ENCODE peak calls at places on chromosomes 2 and 18, in eight cellular contexts. One of them, this sample, is unnamed.

GRCh38 chr18:55306338-55306737 is 281.7 kb downstream of the TCF4 start:
- DNase-seq in K562: no peak
- DNase-seq in HCT116: no peak
- DNase-seq in HepG2: no peak
- DNase-seq in GM23338: no peak
- DNase-seq in endothelial cell of umbilical vein: no peak
- DNase-seq in GM12878: no peak
- DNase-seq in H1: no peak
- DNase-seq in this sample: no peak

GRCh38 chr2:241546771-241547498 is 11.6 kb upstream of the BOK start:
- DNase-seq in K562: no peak
- DNase-seq in HCT116: no peak
- DNase-seq in HepG2: peak; percentile 90
- DNase-seq in GM23338: peak; percentile 57
- DNase-seq in endothelial cell of umbilical vein: peak; percentile 92
- DNase-seq in GM12878: no peak
- DNase-seq in H1: no peak
- DNase-seq in this sample: no peak

GRCh38 chr18:79601234-79601633 is 78.4 kb upstream of the CTDP1 start:
- DNase-seq in K562: peak; percentile 53
- DNase-seq in HCT116: no peak
- DNase-seq in HepG2: no peak
- DNase-seq in GM23338: no peak
- DNase-seq in endothelial cell of umbilical vein: peak; percentile 2
- DNase-seq in GM12878: no peak
- DNase-seq in H1: no peak
- DNase-seq in this sample: no peak

GRCh38 chr2:74387346-74387745 is 7.2 kb upstream of the DCTN1 start:
- DNase-seq in K562: no peak
- DNase-seq in HCT116: no peak
- DNase-seq in HepG2: no peak
- DNase-seq in GM23338: no peak
- DNase-seq in endothelial cell of umbilical vein: no peak
- DNase-seq in GM12878: no peak
- DNase-seq in H1: no peak
- DNase-seq in this sample: no peak

GRCh38 chr18:4405965-4406364 is 49.1 kb downstream of the DLGAP1 start:
- DNase-seq in K562: no peak
- DNase-seq in HCT116: no peak
- DNase-seq in HepG2: no peak
- DNase-seq in GM23338: peak; percentile 33
- DNase-seq in endothelial cell of umbilical vein: no peak
- DNase-seq in GM12878: no peak
- DNase-seq in H1: no peak
- DNase-seq in this sample: no peak

GRCh38 chr2:25323042-25323514 is 18.6 kb downstream of the DNMT3A start:
- DNase-seq in K562: peak; percentile 86
- DNase-seq in HCT116: no peak
- DNase-seq in HepG2: no peak
- DNase-seq in GM23338: peak; percentile 77
- DNase-seq in endothelial cell of umbilical vein: no peak
- DNase-seq in GM12878: no peak
- DNase-seq in H1: peak; percentile 39
- DNase-seq in this sample: no peak

GRCh38 chr2:105496271-105496670 is 97.4 kb upstream of the FHL2 start:
- DNase-seq in K562: no peak
- DNase-seq in HCT116: no peak
- DNase-seq in HepG2: no peak
- DNase-seq in GM23338: no peak
- DNase-seq in endothelial cell of umbilical vein: no peak
- DNase-seq in GM12878: no peak
- DNase-seq in H1: no peak
- DNase-seq in this sample: no peak

GRCh38 chr2:27149575-27150405 is 986 bp downstream of the TCF23 start:
- DNase-seq in K562: no peak
- DNase-seq in HCT116: no peak
- DNase-seq in HepG2: no peak
- DNase-seq in GM23338: no peak
- DNase-seq in endothelial cell of umbilical vein: no peak
- DNase-seq in GM12878: no peak
- DNase-seq in H1: no peak
- DNase-seq in this sample: no peak

GRCh38 chr2:149858916-149859634 is 271.5 kb upstream of the MMADHC start:
- DNase-seq in K562: no peak
- DNase-seq in HCT116: no peak
- DNase-seq in HepG2: no peak
- DNase-seq in GM23338: no peak
- DNase-seq in endothelial cell of umbilical vein: peak; percentile 66
- DNase-seq in GM12878: no peak
- DNase-seq in H1: no peak
- DNase-seq in this sample: no peak

GRCh38 chr2:232927793-232928563 is 57.9 kb downstream of the SNORC start:
- DNase-seq in K562: peak; percentile 61
- DNase-seq in HCT116: no peak
- DNase-seq in HepG2: no peak
- DNase-seq in GM23338: peak; percentile 68
- DNase-seq in endothelial cell of umbilical vein: no peak
- DNase-seq in GM12878: no peak
- DNase-seq in H1: no peak
- DNase-seq in this sample: no peak

GRCh38 chr2:74441690-74442482 is at the start of gene RTKN:
- DNase-seq in K562: no peak
- DNase-seq in HCT116: peak; percentile 82
- DNase-seq in HepG2: peak; percentile 96
- DNase-seq in GM23338: peak; percentile 92
- DNase-seq in endothelial cell of umbilical vein: no peak
- DNase-seq in GM12878: no peak
- DNase-seq in H1: no peak
- DNase-seq in this sample: no peak

GRCh38 chr18:24600076-24600654 is 139.7 kb downstream of the HRH4 start:
- DNase-seq in K562: peak; percentile 28
- DNase-seq in HCT116: peak; percentile 27
- DNase-seq in HepG2: peak; percentile 40
- DNase-seq in GM23338: peak; percentile 84
- DNase-seq in endothelial cell of umbilical vein: peak; percentile 76
- DNase-seq in GM12878: no peak
- DNase-seq in H1: no peak
- DNase-seq in this sample: peak; percentile 64

GRCh38 chr2:76270356-76270755 is 559.6 kb upstream of the GCFC2 start:
- DNase-seq in K562: no peak
- DNase-seq in HCT116: no peak
- DNase-seq in HepG2: no peak
- DNase-seq in GM23338: no peak
- DNase-seq in endothelial cell of umbilical vein: no peak
- DNase-seq in GM12878: no peak
- DNase-seq in H1: no peak
- DNase-seq in this sample: no peak

GRCh38 chr2:182522428-182522896 is 95.6 kb upstream of the PDE1A start:
- DNase-seq in K562: no peak
- DNase-seq in HCT116: no peak
- DNase-seq in HepG2: no peak
- DNase-seq in GM23338: no peak
- DNase-seq in endothelial cell of umbilical vein: peak; percentile 95
- DNase-seq in GM12878: no peak
- DNase-seq in H1: no peak
- DNase-seq in this sample: peak; percentile 35

DNA sequence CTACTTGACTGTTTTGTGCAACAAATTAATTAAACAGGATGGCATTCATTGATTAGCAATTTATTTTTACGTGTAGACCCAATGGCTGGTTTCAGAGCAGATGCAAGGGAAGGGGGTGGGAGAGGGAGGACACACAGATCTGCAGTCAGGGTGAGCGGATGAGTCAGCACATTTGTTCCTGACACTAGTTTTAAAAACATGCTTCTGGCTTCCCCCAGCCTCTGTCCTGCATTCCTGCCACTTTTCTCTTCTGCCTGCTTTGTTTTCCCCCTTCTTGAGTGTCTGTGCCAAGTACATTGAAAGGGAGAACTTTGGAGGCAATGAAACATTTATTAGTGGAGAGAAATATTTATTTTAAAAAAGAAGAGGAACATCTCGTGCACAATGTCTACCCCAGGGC is 52.1 kb downstream of the NRP2 start:
- DNase-seq in K562: peak; percentile 41
- DNase-seq in HCT116: no peak
- DNase-seq in HepG2: peak; percentile 53
- DNase-seq in GM23338: peak; percentile 73
- DNase-seq in endothelial cell of umbilical vein: peak; percentile 78
- DNase-seq in GM12878: no peak
- DNase-seq in H1: no peak
- DNase-seq in this sample: peak; percentile 6
- TF ChIP-seq POLR2AphosphoS5 in K562: no peak
- TF ChIP-seq POLR2AphosphoS5 in HCT116: no peak
- TF ChIP-seq POLR2AphosphoS5 in HepG2: no peak
- TF ChIP-seq POLR2AphosphoS5 in GM23338: no peak
- TF ChIP-seq POLR2AphosphoS5 in endothelial cell of umbilical vein: no peak
- TF ChIP-seq POLR2AphosphoS5 in GM12878: no peak
- TF ChIP-seq POLR2AphosphoS5 in H1: no peak
- TF ChIP-seq POLR2AphosphoS5 in this sample: no peak

DNA sequence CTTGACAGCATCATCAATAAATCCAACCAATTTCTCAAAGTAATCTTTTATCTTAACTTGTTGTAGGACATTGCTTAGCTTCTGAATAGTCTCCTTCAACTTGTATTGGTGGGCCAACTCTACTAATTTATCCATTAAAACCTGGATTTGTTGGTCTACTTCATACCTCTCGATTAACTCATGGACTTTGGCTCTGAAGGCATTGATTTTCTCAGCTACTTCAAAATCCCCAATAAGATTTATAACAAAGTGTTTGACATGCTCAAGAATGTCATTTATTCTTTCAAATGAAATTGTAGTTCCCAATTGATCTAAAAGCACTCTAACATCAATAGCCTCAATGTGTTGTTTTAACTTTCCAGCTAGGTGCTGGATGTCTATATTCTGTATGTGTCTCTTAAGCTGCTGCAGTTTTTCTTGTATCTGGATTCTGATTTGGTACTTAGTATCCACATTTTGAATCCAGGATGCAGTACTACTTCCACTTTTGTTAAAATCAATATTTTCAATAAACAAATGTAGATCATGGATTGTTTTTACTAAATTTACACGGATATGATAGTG is 34.1 kb downstream of the APOB start:
- DNase-seq in K562: no peak
- DNase-seq in HCT116: no peak
- DNase-seq in HepG2: no peak
- DNase-seq in GM23338: no peak
- DNase-seq in endothelial cell of umbilical vein: no peak
- DNase-seq in GM12878: no peak
- DNase-seq in H1: no peak
- DNase-seq in this sample: no peak
- H3K27ac ChIP-seq in K562: no peak overlapping the region
- H3K27ac ChIP-seq in HCT116: no peak overlapping the region
- H3K27ac ChIP-seq in HepG2: no peak overlapping the region
- H3K27ac ChIP-seq in GM23338: no peak overlapping the region
- H3K27ac ChIP-seq in endothelial cell of umbilical vein: no peak overlapping the region
- H3K27ac ChIP-seq in GM12878: no peak overlapping the region
- H3K27ac ChIP-seq in H1: no peak overlapping the region
- H3K27ac ChIP-seq in this sample: no peak overlapping the region

GRCh38 chr2:176553685-176554106 is 284.5 kb downstream of the MTX2 start:
- DNase-seq in K562: no peak
- DNase-seq in HCT116: peak; percentile 32
- DNase-seq in HepG2: no peak
- DNase-seq in GM23338: peak; percentile 54
- DNase-seq in endothelial cell of umbilical vein: peak; percentile 89
- DNase-seq in GM12878: no peak
- DNase-seq in H1: no peak
- DNase-seq in this sample: no peak

GRCh38 chr2:176552456-176553135 is 283.4 kb downstream of the MTX2 start:
- DNase-seq in K562: no peak
- DNase-seq in HCT116: no peak
- DNase-seq in HepG2: no peak
- DNase-seq in GM23338: no peak
- DNase-seq in endothelial cell of umbilical vein: peak; percentile 27
- DNase-seq in GM12878: no peak
- DNase-seq in H1: no peak
- DNase-seq in this sample: no peak

GRCh38 chr2:176555112-176555511 is 285.9 kb downstream of the MTX2 start:
- DNase-seq in K562: no peak
- DNase-seq in HCT116: no peak
- DNase-seq in HepG2: no peak
- DNase-seq in GM23338: no peak
- DNase-seq in endothelial cell of umbilical vein: no peak
- DNase-seq in GM12878: no peak
- DNase-seq in H1: no peak
- DNase-seq in this sample: no peak

GRCh38 chr2:176555781-176556180 is 286.5 kb downstream of the MTX2 start:
- DNase-seq in K562: no peak
- DNase-seq in HCT116: peak; percentile 16
- DNase-seq in HepG2: no peak
- DNase-seq in GM23338: peak; percentile 56
- DNase-seq in endothelial cell of umbilical vein: no peak
- DNase-seq in GM12878: no peak
- DNase-seq in H1: no peak
- DNase-seq in this sample: no peak

DNA sequence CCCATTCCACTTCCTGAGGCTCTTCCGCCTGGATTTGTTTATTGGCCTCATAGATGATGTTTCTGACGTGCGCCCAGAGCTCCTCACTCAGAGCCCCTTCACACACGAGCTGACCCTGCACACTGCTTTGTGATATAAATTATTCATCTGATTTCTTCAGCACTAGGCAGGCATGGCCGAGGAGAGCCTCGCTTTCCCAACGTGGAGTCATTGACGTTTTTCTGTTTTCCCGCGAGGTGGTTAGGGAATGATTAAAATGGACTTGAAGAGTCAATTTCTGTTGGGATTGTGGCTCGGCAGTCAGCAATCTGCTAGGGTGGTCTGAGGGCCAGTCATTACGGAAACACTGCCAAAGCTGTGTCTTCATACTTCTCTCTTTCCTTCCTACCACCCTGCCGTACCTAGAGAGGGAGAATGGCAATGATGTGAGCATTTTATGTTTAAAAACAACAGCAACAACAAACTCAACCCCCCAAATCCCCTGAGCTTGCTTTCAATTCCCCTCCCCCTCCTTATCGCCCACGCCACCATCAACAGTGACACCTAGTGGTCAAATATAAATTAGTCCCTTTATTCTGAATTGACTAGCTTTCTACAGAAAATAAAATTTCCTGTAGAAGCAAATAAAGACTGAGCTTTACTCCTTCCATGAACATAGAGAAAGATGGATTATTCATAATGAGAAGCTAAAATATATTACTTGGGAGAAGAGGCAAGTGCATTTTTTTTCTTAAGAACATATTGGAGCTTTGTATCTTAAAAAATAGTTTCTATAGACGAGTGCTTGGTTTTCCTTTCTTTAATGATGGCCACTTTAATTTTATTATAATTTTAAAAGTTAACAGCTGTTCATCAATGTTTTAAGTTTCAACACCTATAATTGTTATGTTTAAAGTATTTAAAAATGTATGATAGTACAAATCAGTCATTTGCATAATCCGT is 285.1 kb downstream of the MTX2 start:
- DNase-seq in K562: peak; percentile 79
- DNase-seq in HCT116: peak; percentile 43
- DNase-seq in HepG2: peak; percentile 34
- DNase-seq in GM23338: peak; percentile 85
- DNase-seq in endothelial cell of umbilical vein: peak; percentile 89
- DNase-seq in GM12878: peak; percentile 8
- DNase-seq in H1: no peak
- DNase-seq in this sample: peak; percentile 57
- TF ChIP-seq EZH2 in K562: no peak
- TF ChIP-seq EZH2 in HCT116: no peak
- TF ChIP-seq EZH2 in HepG2: peak; percentile 53
- TF ChIP-seq EZH2 in GM23338: no peak
- TF ChIP-seq EZH2 in endothelial cell of umbilical vein: no peak
- TF ChIP-seq EZH2 in GM12878: no peak
- TF ChIP-seq EZH2 in H1: no peak
- TF ChIP-seq EZH2 in this sample: no peak

GRCh38 chr2:238784671-238785527 is 63.0 kb upstream of the TWIST2 start:
- DNase-seq in K562: peak; percentile 49
- DNase-seq in HCT116: peak; percentile 49
- DNase-seq in HepG2: peak; percentile 48
- DNase-seq in GM23338: peak; percentile 85
- DNase-seq in endothelial cell of umbilical vein: peak; percentile 51
- DNase-seq in GM12878: no peak
- DNase-seq in H1: no peak
- DNase-seq in this sample: peak; percentile 14
- TF ChIP-seq POLR2AphosphoS5 in K562: no peak
- TF ChIP-seq POLR2AphosphoS5 in HCT116: no peak
- TF ChIP-seq POLR2AphosphoS5 in HepG2: no peak
- TF ChIP-seq POLR2AphosphoS5 in GM23338: no peak
- TF ChIP-seq POLR2AphosphoS5 in endothelial cell of umbilical vein: no peak
- TF ChIP-seq POLR2AphosphoS5 in GM12878: no peak
- TF ChIP-seq POLR2AphosphoS5 in H1: no peak
- TF ChIP-seq POLR2AphosphoS5 in this sample: no peak

This sample was measured in SK-N-MC.